ENCODE peak calls at places on chromosomes 7 and 10, in four cellular contexts. V is HepG2, U is A549, Q is upper lobe of left lung. I is an unnamed sample.

GRCh38 chr7:137987968-137988367 is 13.9 kb downstream of the CREB3L2 start:
- DNase-seq in U (no peak), V (no peak), Q (no peak), I (no peak)

GRCh38 chr7:91661727-91662126 is 218.8 kb downstream of the MTERF1 start:
- DNase-seq in V (no peak), Q (no peak), U (no peak), I (no peak)

GRCh38 chr7:66920769-66921395 is at the start of gene TMEM248:
- DNase-seq in Q (peak; percentile 99), V (peak; percentile 69), U (peak; percentile 63), I (peak; percentile 88)

GRCh38 chr10:86211691-86212390 is 154.8 kb downstream of the GRID1 start:
- DNase-seq in U (no peak), Q (no peak), V (no peak), I (no peak)

GRCh38 chr10:68600041-68600778 is 40.1 kb downstream of the TET1 start:
- DNase-seq in Q (no peak), U (peak; percentile 68), V (peak; percentile 95), I (peak; percentile 51)

GRCh38 chr10:116771891-116772290 is 29.5 kb upstream of the HSPA12A start:
- DNase-seq in Q (no peak), U (no peak), V (no peak), I (no peak)

GRCh38 chr10:69721690-69722310 is 79.9 kb upstream of the COL13A1 start:
- DNase-seq in Q (no peak), V (no peak), U (no peak), I (no peak)

GRCh38 chr10:63252095-63252762 is 119.1 kb downstream of the NRBF2 start:
- DNase-seq in V (peak; percentile 31), U (no peak), Q (no peak), I (no peak)

GRCh38 chr7:154912921-154913644 is 89.8 kb downstream of the PAXIP1 start:
- DNase-seq in U (no peak), V (no peak), Q (no peak), I (no peak)

GRCh38 chr10:48463318-48464003 is 141.4 kb downstream of the ARHGAP22 start:
- DNase-seq in V (no peak), U (no peak), Q (no peak), I (no peak)

GRCh38 chr10:66587680-66588050 is 338.2 kb upstream of the LRRTM3 start:
- DNase-seq in U (no peak), V (no peak), Q (no peak), I (no peak)

GRCh38 chr7:102004831-102005230 is 187.4 kb downstream of the CUX1 start:
- DNase-seq in U (no peak), Q (no peak), V (no peak), I (no peak)

GRCh38 chr10:64619068-64619467 is 1097.9 kb downstream of the REEP3 start:
- DNase-seq in U (no peak), V (no peak), Q (no peak), I (no peak)

GRCh38 chr7:94525917-94526316 is 16.3 kb downstream of the CASD1 start:
- DNase-seq in U (no peak), Q (no peak), V (no peak), I (no peak)

GRCh38 chr10:130017631-130018022 is 53.6 kb upstream of the EBF3 start:
- DNase-seq in U (no peak), V (no peak), Q (no peak), I (no peak)

GRCh38 chr10:23343591-23344225 is 889 bp downstream of the C10orf67 start:
- DNase-seq in U (no peak), V (no peak), Q (peak; percentile 90), I (peak; percentile 30)

GRCh38 chr10:75109459-75109778 is 2.0 kb upstream of the SAMD8 start:
- DNase-seq in U (no peak), V (no peak), Q (no peak), I (no peak)

GRCh38 chr7:139889186-139889871 is 60.3 kb downstream of the TBXAS1 start:
- DNase-seq in V (peak; percentile 10), U (no peak), Q (no peak), I (no peak)

GRCh38 chr10:33233635-33234034 is 100.8 kb downstream of the NRP1 start:
- DNase-seq in U (no peak), Q (no peak), V (no peak), I (no peak)
- H3K4me1 ChIP-seq in U (peaks cover 59% of the 10 kb centered on the region), Q (peaks cover 24% of the 10 kb centered on the region), V (peaks cover 17% of the 10 kb centered on the region), I (no peaks in the 10 kb centered on the region)

GRCh38 chr10:97057836-97058235 is 127.9 kb downstream of the SLIT1 start:
- DNase-seq in Q (no peak), V (no peak), U (no peak), I (no peak)
- H3K27ac ChIP-seq in Q (no peak overlapping the region), V (no peak overlapping the region), U (no peak overlapping the region), I (no peak overlapping the region)

GRCh38 chr10:30553018-30553624 is 76.4 kb downstream of the LYZL2 start:
- DNase-seq in V (no peak), U (no peak), Q (no peak), I (no peak)
- TF ChIP-seq EP300 in V (no peak), U (no peak), Q (no peak), I (no peak)

GRCh38 chr10:124698560-124699470 is 45.4 kb downstream of the FAM53B start:
- DNase-seq in U (no peak), V (no peak), Q (no peak), I (no peak)

GRCh38 chr10:124696446-124697392 is 47.5 kb downstream of the FAM53B start:
- DNase-seq in Q (no peak), V (no peak), U (no peak), I (no peak)

GRCh38 chr10:124697837-124698559 is 46.2 kb downstream of the FAM53B start:
- DNase-seq in V (no peak), U (peak; percentile 24), Q (no peak), I (no peak)

GRCh38 chr10:124695259-124695658 is 48.9 kb downstream of the FAM53B start:
- DNase-seq in V (no peak), U (no peak), Q (no peak), I (no peak)

DNA sequence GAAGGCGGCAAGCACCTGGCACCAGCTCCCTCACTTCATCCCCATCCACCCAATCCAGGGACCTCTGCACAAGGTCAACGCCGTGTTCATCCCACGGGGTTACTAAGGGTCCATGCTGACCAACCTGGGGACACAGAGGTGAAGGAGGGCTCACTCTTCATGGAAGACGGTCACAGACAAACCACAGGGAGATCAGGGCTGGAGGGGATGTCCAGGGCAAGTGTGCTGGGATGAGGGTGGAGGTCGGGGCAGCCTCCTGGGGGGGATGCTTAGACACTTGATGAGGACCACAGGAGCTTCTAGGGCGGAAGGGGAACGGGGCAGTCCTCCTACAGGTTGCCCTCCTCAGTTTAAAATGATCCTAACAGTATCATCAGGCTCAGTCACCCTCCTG is 46.7 kb downstream of the FAM53B start:
- DNase-seq in Q (no peak), V (no peak), U (no peak), I (no peak)
- H3K4me1 ChIP-seq in Q (peaks cover 50% of the 10 kb centered on the region), V (no peaks in the 10 kb centered on the region), U (no peaks in the 10 kb centered on the region), I (peaks cover 7% of the 10 kb centered on the region)

GRCh38 chr10:119120413-119120867 is 16.5 kb downstream of the DENND10 start:
- DNase-seq in V (peak; percentile 96), U (no peak), Q (no peak), I (no peak)
- H3K27ac ChIP-seq in V (peak overlapping the region; percentile 95), U (peak overlapping the region; percentile 63), Q (no peak overlapping the region), I (no peak overlapping the region)